ENCODE peak calls at places on chromosomes 12 and 14, in nine cellular contexts. V, T, S, K, P, N, F, B and Y are unnamed samples.

GRCh38 chr12:88108021-88108420 is 33.9 kb downstream of the CEP290 start:
- DNase-seq in S (peak; percentile 66), F (no peak), T (peak; percentile 6), V (no peak), B (no peak), P (no peak), N (no peak), K (peak; percentile 58), Y (peak; percentile 37)

GRCh38 chr12:65170245-65170881 is 980 bp downstream of the LEMD3 start:
- DNase-seq in S (peak; percentile 54), V (peak; percentile 89), P (peak; percentile 75), F (peak; percentile 57), T (peak; percentile 72), N (peak; percentile 80), K (peak; percentile 54), B (peak; percentile 46), Y (peak; percentile 78)

GRCh38 chr12:105485926-105486325 is 155.4 kb downstream of the C12orf75 start:
- DNase-seq in B (no peak), T (no peak), F (no peak), V (no peak), N (no peak), S (peak; percentile 40), K (no peak), P (no peak), Y (no peak)

GRCh38 chr12:27335364-27336145 is 2.9 kb downstream of the BMAL2 start:
- DNase-seq in T (no peak), N (no peak), F (no peak), V (no peak), B (no peak), P (no peak), K (peak; percentile 62), S (no peak), Y (no peak)

GRCh38 chr14:75068294-75069020 is 984 bp upstream of the ZC2HC1C start:
- DNase-seq in N (no peak), P (no peak), T (no peak), S (no peak), K (no peak), B (no peak), V (no peak), F (no peak), Y (no peak)

GRCh38 chr12:124739953-124740561 is 123.6 kb downstream of the SCARB1 start:
- DNase-seq in V (no peak), S (peak; percentile 43), T (no peak), N (no peak), K (no peak), B (no peak), P (no peak), F (no peak), Y (peak; percentile 27)

GRCh38 chr12:122843472-122843871 is 8.2 kb downstream of the HIP1R start:
- DNase-seq in K (no peak), N (peak; percentile 33), F (no peak), B (no peak), P (no peak), T (no peak), V (no peak), S (no peak), Y (no peak)

GRCh38 chr12:8031872-8032241 is 659 bp upstream of the FOXJ2 start:
- DNase-seq in B (no peak), S (no peak), N (no peak), F (no peak), V (no peak), T (no peak), K (peak; percentile 23), P (no peak), Y (no peak)

GRCh38 chr14:66111891-66112290 is 374.3 kb upstream of the CCDC196 start:
- DNase-seq in V (no peak), B (no peak), K (no peak), S (no peak), T (no peak), P (no peak), F (no peak), N (no peak), Y (no peak)

GRCh38 chr14:64289571-64289970 is 4.6 kb downstream of the ESR2 start:
- DNase-seq in T (no peak), F (no peak), N (no peak), B (no peak), K (no peak), V (no peak), P (no peak), S (no peak), Y (no peak)

GRCh38 chr12:54701940-54702592 is 53.9 kb upstream of the DCD start:
- DNase-seq in V (no peak), T (peak; percentile 61), B (no peak), K (peak; percentile 52), S (peak; percentile 74), P (no peak), F (no peak), N (no peak), Y (peak; percentile 62)

GRCh38 chr12:65106948-65107347 is 14.2 kb downstream of the WIF1 start:
- DNase-seq in F (no peak), B (no peak), T (peak; percentile 16), K (peak; percentile 36), N (no peak), P (no peak), V (no peak), S (peak; percentile 44), Y (peak; percentile 16)

GRCh38 chr12:34393086-34393820 is 371.0 kb downstream of the ALG10 start:
- DNase-seq in T (no peak), N (peak; percentile 37), F (no peak), S (no peak), K (no peak), V (peak; percentile 30), B (no peak), P (peak; percentile 46), Y (no peak)

GRCh38 chr12:572532-572899 is 90.7 kb downstream of the NINJ2 start:
- DNase-seq in F (no peak), T (no peak), N (no peak), S (peak; percentile 23), B (no peak), P (no peak), K (peak; percentile 47), V (no peak), Y (no peak)
- TF ChIP-seq CTCF in F (no peak), T (no peak), N (no peak), S (no peak), B (no peak), P (no peak), K (no peak), V (no peak), Y (no peak)

DNA sequence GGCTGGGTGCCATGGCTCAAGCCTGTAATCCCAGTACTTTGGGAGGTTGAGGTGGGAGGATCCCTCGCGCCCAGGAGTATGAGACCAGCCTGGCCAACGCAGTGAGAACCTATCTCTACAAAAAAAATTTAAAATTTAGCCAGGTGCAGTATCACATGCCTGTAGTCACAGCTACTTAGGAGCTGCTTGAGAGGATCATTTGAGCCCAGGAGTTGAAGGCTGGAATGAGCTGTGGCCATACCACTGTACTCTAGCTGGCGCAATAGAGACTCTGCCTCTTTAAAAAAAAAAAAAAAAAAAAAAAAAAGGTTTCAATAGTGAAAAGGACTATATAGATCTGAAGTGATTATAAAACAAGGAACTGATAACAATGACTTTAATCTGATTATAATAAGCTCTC is 13.5 kb downstream of the PSMA3 start:
- DNase-seq in K (no peak), F (no peak), N (no peak), S (peak; percentile 15), V (no peak), B (no peak), T (no peak), P (no peak), Y (no peak)
- TF ChIP-seq CTCF in K (no peak), F (no peak), N (no peak), S (peak; percentile 24), V (no peak), B (no peak), T (no peak), P (no peak), Y (no peak)

DNA sequence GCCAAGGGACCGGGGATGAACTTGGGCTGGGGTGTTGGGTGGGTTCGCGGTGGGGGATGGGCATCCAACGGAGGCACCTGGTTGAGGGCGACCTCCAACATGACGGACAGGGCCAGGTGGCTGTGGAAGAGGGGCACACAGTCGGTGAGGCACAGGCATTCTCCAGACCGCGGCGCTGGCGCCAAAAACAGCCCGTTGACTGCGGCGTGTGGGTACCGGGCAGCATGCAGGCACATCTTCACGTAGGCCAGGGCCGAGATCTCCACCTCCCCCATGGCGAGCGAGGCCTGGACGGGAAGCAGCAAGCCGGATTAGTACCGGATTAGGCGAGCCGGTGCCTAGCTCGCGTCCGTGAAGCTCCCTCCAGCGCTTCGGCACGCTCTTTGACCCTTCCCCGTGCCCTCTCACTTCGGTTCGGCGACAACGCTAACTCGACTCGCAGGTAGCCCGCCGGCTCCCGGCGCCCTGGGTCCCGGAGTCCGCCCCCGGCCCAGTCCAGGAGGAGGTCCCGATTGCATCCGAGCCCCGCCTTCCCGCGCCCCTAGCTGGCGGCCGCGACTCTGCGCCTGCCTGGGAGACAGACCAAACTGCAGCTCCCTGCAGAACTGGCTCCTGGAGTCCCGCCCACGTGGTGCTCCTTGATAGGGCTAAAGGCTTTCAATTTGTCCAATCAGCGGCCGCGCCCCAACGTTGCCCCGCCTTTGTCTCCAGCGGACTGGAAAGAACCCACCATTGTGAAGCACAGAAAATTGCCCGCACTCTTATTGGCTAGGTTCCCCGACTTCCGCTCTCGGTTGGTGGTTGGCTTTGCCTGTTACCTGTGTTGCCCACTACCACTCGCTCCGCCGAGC is at the start of gene EMC9:
- DNase-seq in N (peak; percentile 100), P (peak; percentile 100), B (peak; percentile 97), K (peak; percentile 98), V (peak; percentile 100), S (peak; percentile 100), T (peak; percentile 98), F (peak; percentile 100), Y (peak; percentile 100)
- TF ChIP-seq CTCF in N (peak; percentile 54), P (peak; percentile 65), B (peak; percentile 56), K (peak; percentile 32), V (peak; percentile 64), S (peak; percentile 49), T (no peak), F (peak; percentile 57), Y (peak; percentile 36)

GRCh38 chr12:117594481-117594880 is 233.1 kb upstream of the NOS1 start:
- DNase-seq in K (no peak), N (no peak), V (no peak), T (no peak), P (no peak), F (no peak), B (no peak), S (no peak), Y (no peak)

GRCh38 chr12:117595751-117596150 is 234.3 kb upstream of the NOS1 start:
- DNase-seq in P (no peak), B (no peak), F (no peak), S (no peak), N (no peak), K (no peak), V (no peak), T (no peak), Y (no peak)

GRCh38 chr12:117587646-117588287 is 226.3 kb upstream of the NOS1 start:
- DNase-seq in T (peak; percentile 65), K (no peak), N (peak; percentile 64), S (peak; percentile 10), F (peak; percentile 73), V (no peak), P (no peak), B (peak; percentile 66), Y (peak; percentile 43)

GRCh38 chr12:117590386-117590785 is 229.0 kb upstream of the NOS1 start:
- DNase-seq in K (no peak), V (no peak), N (no peak), B (no peak), S (no peak), P (no peak), T (no peak), F (no peak), Y (no peak)

DNA sequence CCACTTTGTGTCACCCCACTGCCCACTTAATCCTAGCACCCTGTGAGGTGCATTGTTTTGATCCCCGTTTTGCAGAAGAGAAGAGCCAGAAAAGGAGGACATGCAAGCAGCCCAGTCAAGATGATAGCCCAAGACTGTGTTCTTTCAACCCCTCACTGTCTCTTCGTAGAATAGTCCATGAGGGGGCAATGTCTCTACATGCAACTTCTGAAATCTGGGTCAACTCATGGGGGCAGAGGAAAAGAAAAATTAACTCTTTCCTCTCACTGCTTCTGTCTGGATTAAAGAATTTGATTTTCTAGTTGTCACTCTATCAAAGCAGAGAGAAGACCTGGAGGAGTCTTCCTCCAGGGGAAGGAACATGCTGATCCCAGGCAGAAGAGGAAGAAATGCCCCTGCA is 229.6 kb upstream of the NOS1 start:
- DNase-seq in T (no peak), P (no peak), V (no peak), B (no peak), K (no peak), N (no peak), S (no peak), F (no peak), Y (no peak)
- TF ChIP-seq CTCF in T (no peak), P (no peak), V (no peak), B (no peak), K (no peak), N (no peak), S (no peak), F (no peak), Y (no peak)